ENCODE peak calls at places on chromosomes 16 and 17, in seven cellular contexts. J is uterus; P is fibroblast of lung; T is stomach; V is IMR-90; S is CD8-positive, alpha-beta T cell; A is heart left ventricle. O is an unnamed sample.

GRCh38 chr16:9098377-9099090 is 7.1 kb downstream of the HAPSTR1 start:
- DNase-seq in A (no peak), J (no peak), V (no peak), P (no peak), S (no peak), T (no peak), O (no peak)

GRCh38 chr17:42337442-42337841 is 49.1 kb downstream of the STAT5A start:
- DNase-seq in S (peak; percentile 31), V (peak; percentile 81), P (peak; percentile 51), A (no peak), J (no peak), T (no peak), O (no peak)

GRCh38 chr17:59803377-59803757 is 89.4 kb downstream of the TUBD1 start:
- DNase-seq in J (no peak), S (no peak), V (no peak), P (no peak), T (no peak), A (no peak), O (no peak)

GRCh38 chr17:61770752-61771533 is 92.4 kb downstream of the BRIP1 start:
- DNase-seq in P (peak; percentile 76), S (no peak), T (no peak), J (no peak), V (peak; percentile 88), A (no peak), O (peak; percentile 31)

GRCh38 chr17:72472116-72472515 is 351.3 kb downstream of the SOX9 start:
- DNase-seq in T (no peak), S (no peak), A (no peak), J (no peak), V (no peak), P (no peak), O (no peak)

GRCh38 chr17:67390646-67391480 is 13.8 kb downstream of the PITPNC1 start:
- DNase-seq in V (peak; percentile 99), T (peak; percentile 76), P (peak; percentile 94), J (peak; percentile 37), A (peak; percentile 43), S (peak; percentile 21), O (peak; percentile 90)

GRCh38 chr16:72191551-72191950 is 19.6 kb upstream of the PMFBP1 start:
- DNase-seq in T (no peak), V (no peak), S (no peak), A (no peak), J (no peak), P (no peak), O (no peak)

GRCh38 chr17:73338050-73338491 is 26.3 kb upstream of the CDC42EP4 start:
- DNase-seq in J (peak; percentile 66), S (no peak), V (peak; percentile 77), A (no peak), T (no peak), P (peak; percentile 81), O (no peak)

GRCh38 chr17:72332367-72332766 is 211.5 kb downstream of the SOX9 start:
- DNase-seq in A (no peak), P (no peak), J (no peak), S (no peak), V (peak; percentile 27), T (no peak), O (no peak)

GRCh38 chr16:79801550-79802090 is 201.1 kb upstream of the MAF start:
- DNase-seq in V (no peak), P (no peak), T (no peak), A (no peak), S (no peak), J (no peak), O (no peak)

GRCh38 chr16:47150067-47150466 is 6.3 kb upstream of the NETO2 start:
- DNase-seq in P (no peak), J (no peak), A (no peak), T (no peak), S (no peak), V (no peak), O (no peak)

GRCh38 chr16:27287887-27288286 is 19.3 kb upstream of the NSMCE1 start:
- DNase-seq in T (no peak), P (no peak), S (no peak), A (no peak), J (no peak), V (no peak), O (no peak)

GRCh38 chr17:31494259-31495048 is 103.0 kb downstream of the RAB11FIP4 start:
- DNase-seq in T (peak; percentile 44), A (no peak), J (no peak), S (no peak), V (no peak), P (no peak), O (no peak)

GRCh38 chr17:56440391-56440790 is 153.1 kb upstream of the NOG start:
- DNase-seq in J (no peak), A (no peak), S (no peak), T (no peak), V (peak; percentile 24), P (no peak), O (peak; percentile 3)

GRCh38 chr16:1133810-1134520 is 18.9 kb upstream of the CACNA1H start:
- DNase-seq in V (no peak), A (no peak), S (no peak), P (no peak), J (no peak), T (no peak), O (no peak)

GRCh38 chr16:85587763-85588474 is 25.2 kb upstream of the GSE1 start:
- DNase-seq in P (no peak), J (no peak), A (no peak), S (no peak), V (no peak), T (no peak), O (no peak)
- H3K27me3 ChIP-seq in P (no peaks in the 10 kb centered on the region), J (no peaks in the 10 kb centered on the region), A (no peaks in the 10 kb centered on the region), S (no peaks in the 10 kb centered on the region), V (no peaks in the 10 kb centered on the region), T (no peaks in the 10 kb centered on the region), O (no peaks in the 10 kb centered on the region)

GRCh38 chr16:23434380-23434779 is 18.6 kb downstream of the COG7 start:
- DNase-seq in A (no peak), V (peak; percentile 74), J (no peak), P (peak; percentile 82), T (no peak), S (no peak), O (no peak)

GRCh38 chr16:23435500-23435899 is 17.5 kb downstream of the COG7 start:
- DNase-seq in T (peak; percentile 68), A (no peak), V (peak; percentile 48), J (peak; percentile 40), P (peak; percentile 61), S (peak; percentile 29), O (no peak)

GRCh38 chr16:23433261-23433920 is 19.6 kb downstream of the COG7 start:
- DNase-seq in J (no peak), V (no peak), S (no peak), T (peak; percentile 68), P (no peak), A (no peak), O (no peak)

GRCh38 chr16:23428351-23428750 is 24.6 kb downstream of the COG7 start:
- DNase-seq in P (no peak), J (no peak), T (no peak), A (no peak), V (no peak), S (no peak), O (no peak)

DNA sequence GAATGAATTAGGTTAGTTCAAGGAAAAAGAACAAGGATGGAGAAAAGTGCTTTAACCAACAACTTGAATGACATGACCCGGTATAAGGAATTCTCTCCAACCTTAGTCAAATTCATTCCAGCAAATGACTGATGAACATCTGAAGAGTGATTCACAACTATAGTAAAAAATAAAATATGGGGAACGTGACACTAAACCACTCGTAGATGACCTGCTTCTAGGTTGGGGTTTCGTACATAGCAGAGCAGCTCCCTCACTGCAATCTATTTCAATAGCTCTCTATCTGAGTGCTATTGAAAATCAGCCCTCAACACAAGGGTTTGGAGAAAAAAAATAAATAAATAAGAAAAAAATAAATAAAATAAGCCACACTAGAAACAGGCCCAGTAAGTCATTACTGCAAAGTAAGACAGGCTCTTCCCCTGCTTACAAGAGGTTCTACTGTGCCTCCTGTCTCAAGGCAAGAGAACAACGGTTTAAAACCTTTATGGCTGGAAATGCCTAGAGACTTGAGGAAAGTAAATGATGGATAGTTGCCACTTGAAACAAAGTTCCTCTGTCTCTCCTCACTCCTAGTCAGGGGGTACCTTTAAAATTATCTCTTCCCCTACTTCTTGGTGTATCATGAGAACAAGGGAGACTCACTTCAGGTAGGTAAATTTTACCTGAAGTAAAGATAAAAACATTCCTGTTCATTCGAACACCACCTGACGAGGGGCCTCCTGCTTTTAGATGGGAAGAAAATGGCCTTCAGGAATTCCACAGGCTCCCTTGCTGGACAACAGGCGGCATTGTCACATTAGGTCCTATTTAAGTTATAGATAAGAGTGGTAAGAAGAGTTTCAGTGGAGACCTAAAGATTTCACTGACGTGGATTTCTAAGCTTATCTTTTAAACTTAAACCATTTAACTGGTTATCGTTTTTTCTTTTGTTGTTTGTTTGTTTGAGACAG is 20.5 kb downstream of the COG7 start:
- DNase-seq in J (no peak), P (no peak), V (peak; percentile 37), S (no peak), T (no peak), A (no peak), O (no peak)
- TF ChIP-seq CTCF in J (no peak), P (no peak), V (peak; percentile 26), S (no peak), T (no peak), A (no peak), O (peak; percentile 46)

GRCh38 chr17:8894673-8895578 is 27.5 kb upstream of the PIK3R6 start:
- DNase-seq in T (peak; percentile 70), V (peak; percentile 59), J (no peak), P (peak; percentile 73), A (peak; percentile 40), S (no peak), O (peak; percentile 7)
- H3K36me3 ChIP-seq in T (no peaks in the 10 kb centered on the region), V (no peaks in the 10 kb centered on the region), J (no peaks in the 10 kb centered on the region), P (no peaks in the 10 kb centered on the region), A (no peaks in the 10 kb centered on the region), S (peaks cover 37% of the 10 kb centered on the region), O (no peaks in the 10 kb centered on the region)

GRCh38 chr16:86298166-86299131 is 211.9 kb upstream of the FOXF1 start:
- DNase-seq in S (no peak), T (no peak), A (no peak), J (peak; percentile 38), P (peak; percentile 64), V (peak; percentile 88), O (no peak)

GRCh38 chr16:86302710-86303109 is 207.6 kb upstream of the FOXF1 start:
- DNase-seq in P (no peak), T (no peak), A (no peak), S (no peak), V (no peak), J (no peak), O (no peak)

GRCh38 chr16:86300746-86301480 is 209.4 kb upstream of the FOXF1 start:
- DNase-seq in T (no peak), A (no peak), V (peak; percentile 85), J (no peak), P (peak; percentile 50), S (no peak), O (no peak)

GRCh38 chr16:86297391-86297790 is 212.9 kb upstream of the FOXF1 start:
- DNase-seq in T (no peak), A (no peak), S (no peak), J (no peak), P (no peak), V (peak; percentile 74), O (no peak)

DNA sequence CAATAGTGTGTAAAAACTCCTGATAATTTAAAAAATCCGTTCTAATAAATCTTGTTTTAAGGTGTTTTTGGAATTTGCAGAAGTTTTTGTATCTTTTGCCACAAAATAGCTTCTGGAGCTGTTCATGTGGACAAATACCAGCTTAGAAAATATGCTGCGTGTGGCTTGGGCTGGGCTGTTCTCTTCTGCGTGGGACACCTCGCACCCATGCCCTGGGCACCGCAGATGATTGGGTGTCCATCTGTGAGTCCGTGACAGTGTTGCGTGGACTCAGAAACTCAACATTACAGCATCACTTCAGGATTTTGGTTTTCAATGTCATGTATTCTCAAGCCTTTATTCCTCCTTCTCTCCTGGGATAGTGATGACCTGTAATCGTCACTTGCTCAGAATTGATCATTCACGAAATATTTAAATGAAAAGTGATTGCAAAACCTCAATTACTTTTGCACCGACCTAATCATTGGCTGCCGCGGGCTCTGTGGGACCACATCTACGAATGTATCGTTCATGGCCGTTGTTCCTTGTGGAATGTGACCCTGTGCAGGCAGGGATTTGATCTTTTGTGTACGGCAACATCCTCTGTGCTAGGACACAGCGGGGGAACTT is 210.3 kb upstream of the FOXF1 start:
- DNase-seq in J (no peak), S (no peak), A (no peak), T (no peak), P (no peak), V (no peak), O (no peak)
- H3K27me3 ChIP-seq in J (no peaks in the 10 kb centered on the region), S (peaks cover 15% of the 10 kb centered on the region), A (peaks cover 73% of the 10 kb centered on the region), T (peaks cover 27% of the 10 kb centered on the region), P (no peaks in the 10 kb centered on the region), V (no peaks in the 10 kb centered on the region), O (peaks cover 7% of the 10 kb centered on the region)

O was measured in BJ.